ENCODE peak calls at places on chromosomes 1 and 21, in nine cellular contexts. One of them, this sample, is unnamed.

GRCh38 chr1:40703316-40703715 is 11.8 kb downstream of the NFYC start:
- DNase-seq in tibial nerve: no peak
- DNase-seq in hypothalamus: no peak
- DNase-seq in lower leg skin: no peak
- DNase-seq in naive B cell: no peak
- DNase-seq in T-helper 1 cell: no peak
- DNase-seq in H1: no peak
- DNase-seq in Daoy: peak
- DNase-seq in GM12865: no peak
- DNase-seq in this sample: no peak

GRCh38 chr1:63269571-63269970 is 52.8 kb upstream of the FOXD3 start:
- DNase-seq in tibial nerve: no peak
- DNase-seq in hypothalamus: no peak
- DNase-seq in lower leg skin: no peak
- DNase-seq in naive B cell: no peak
- DNase-seq in T-helper 1 cell: no peak
- DNase-seq in H1: no peak
- DNase-seq in Daoy: no peak
- DNase-seq in GM12865: no peak
- DNase-seq in this sample: no peak

GRCh38 chr1:119773711-119774241 is 5.1 kb upstream of the HMGCS2 start:
- DNase-seq in tibial nerve: no peak
- DNase-seq in hypothalamus: no peak
- DNase-seq in lower leg skin: no peak
- DNase-seq in naive B cell: no peak
- DNase-seq in T-helper 1 cell: no peak
- DNase-seq in H1: no peak
- DNase-seq in Daoy: peak
- DNase-seq in GM12865: no peak
- DNase-seq in this sample: no peak

GRCh38 chr1:206794294-206794908 is 22.1 kb upstream of the IL10 start:
- DNase-seq in tibial nerve: no peak
- DNase-seq in hypothalamus: no peak
- DNase-seq in lower leg skin: no peak
- DNase-seq in naive B cell: peak
- DNase-seq in T-helper 1 cell: no peak
- DNase-seq in H1: no peak
- DNase-seq in Daoy: no peak
- DNase-seq in GM12865: peak
- DNase-seq in this sample: no peak

GRCh38 chr1:101993703-101994102 is 3.0 kb downstream of the OLFM3 start:
- DNase-seq in tibial nerve: no peak
- DNase-seq in hypothalamus: no peak
- DNase-seq in lower leg skin: no peak
- DNase-seq in naive B cell: no peak
- DNase-seq in T-helper 1 cell: no peak
- DNase-seq in H1: no peak
- DNase-seq in Daoy: no peak
- DNase-seq in GM12865: no peak
- DNase-seq in this sample: no peak

GRCh38 chr1:63557365-63557987 is 34.2 kb downstream of the EFCAB7 start:
- DNase-seq in tibial nerve: no peak
- DNase-seq in hypothalamus: no peak
- DNase-seq in lower leg skin: no peak
- DNase-seq in naive B cell: no peak
- DNase-seq in T-helper 1 cell: no peak
- DNase-seq in H1: peak
- DNase-seq in Daoy: peak
- DNase-seq in GM12865: peak
- DNase-seq in this sample: no peak

GRCh38 chr1:229410692-229411433 is 23.0 kb downstream of the ACTA1 start:
- DNase-seq in tibial nerve: no peak
- DNase-seq in hypothalamus: peak
- DNase-seq in lower leg skin: no peak
- DNase-seq in naive B cell: no peak
- DNase-seq in T-helper 1 cell: no peak
- DNase-seq in H1: no peak
- DNase-seq in Daoy: peak
- DNase-seq in GM12865: no peak
- DNase-seq in this sample: no peak

GRCh38 chr1:234608026-234608719 is 1.8 kb downstream of the IRF2BP2 start:
- DNase-seq in tibial nerve: peak
- DNase-seq in hypothalamus: peak
- DNase-seq in lower leg skin: peak
- DNase-seq in naive B cell: peak
- DNase-seq in T-helper 1 cell: peak
- DNase-seq in H1: peak
- DNase-seq in Daoy: peak
- DNase-seq in GM12865: peak
- DNase-seq in this sample: peak

GRCh38 chr1:26856604-26857469 is 6.1 kb upstream of the SFN start:
- DNase-seq in tibial nerve: no peak
- DNase-seq in hypothalamus: no peak
- DNase-seq in lower leg skin: no peak
- DNase-seq in naive B cell: no peak
- DNase-seq in T-helper 1 cell: no peak
- DNase-seq in H1: no peak
- DNase-seq in Daoy: no peak
- DNase-seq in GM12865: no peak
- DNase-seq in this sample: no peak

GRCh38 chr1:74693473-74693872 is 19.9 kb upstream of the ERICH3 start:
- DNase-seq in tibial nerve: no peak
- DNase-seq in hypothalamus: no peak
- DNase-seq in lower leg skin: no peak
- DNase-seq in naive B cell: no peak
- DNase-seq in T-helper 1 cell: no peak
- DNase-seq in H1: no peak
- DNase-seq in Daoy: peak
- DNase-seq in GM12865: no peak
- DNase-seq in this sample: no peak

GRCh38 chr1:6329851-6330250 is 63.7 kb downstream of the ACOT7 start:
- DNase-seq in tibial nerve: no peak
- DNase-seq in hypothalamus: no peak
- DNase-seq in lower leg skin: no peak
- DNase-seq in naive B cell: no peak
- DNase-seq in T-helper 1 cell: no peak
- DNase-seq in H1: no peak
- DNase-seq in Daoy: no peak
- DNase-seq in GM12865: no peak
- DNase-seq in this sample: no peak

GRCh38 chr1:41898191-41898713 is 20.5 kb downstream of the HIVEP3 start:
- DNase-seq in tibial nerve: no peak
- DNase-seq in hypothalamus: no peak
- DNase-seq in lower leg skin: no peak
- DNase-seq in naive B cell: no peak
- DNase-seq in T-helper 1 cell: peak
- DNase-seq in H1: no peak
- DNase-seq in Daoy: peak
- DNase-seq in GM12865: peak
- DNase-seq in this sample: no peak

GRCh38 chr1:39378377-39378776 is 113.1 kb upstream of the BMP8A start:
- DNase-seq in tibial nerve: no peak
- DNase-seq in hypothalamus: no peak
- DNase-seq in lower leg skin: no peak
- DNase-seq in naive B cell: no peak
- DNase-seq in T-helper 1 cell: no peak
- DNase-seq in H1: no peak
- DNase-seq in Daoy: peak
- DNase-seq in GM12865: peak
- DNase-seq in this sample: no peak

GRCh38 chr1:165525708-165526107 is 18.1 kb upstream of the LRRC52 start:
- DNase-seq in tibial nerve: no peak
- DNase-seq in hypothalamus: no peak
- DNase-seq in lower leg skin: no peak
- DNase-seq in naive B cell: no peak
- DNase-seq in T-helper 1 cell: no peak
- DNase-seq in H1: no peak
- DNase-seq in Daoy: no peak
- DNase-seq in GM12865: no peak
- DNase-seq in this sample: no peak

GRCh38 chr1:87644500-87645245 is 316.0 kb downstream of the LMO4 start:
- DNase-seq in tibial nerve: no peak
- DNase-seq in hypothalamus: no peak
- DNase-seq in lower leg skin: no peak
- DNase-seq in naive B cell: no peak
- DNase-seq in T-helper 1 cell: no peak
- DNase-seq in H1: no peak
- DNase-seq in Daoy: peak
- DNase-seq in GM12865: no peak
- DNase-seq in this sample: no peak

GRCh38 chr21:34938079-34938764 is 110.9 kb downstream of the RUNX1 start:
- DNase-seq in tibial nerve: no peak
- DNase-seq in hypothalamus: no peak
- DNase-seq in lower leg skin: no peak
- DNase-seq in naive B cell: no peak
- DNase-seq in T-helper 1 cell: no peak
- DNase-seq in H1: no peak
- DNase-seq in Daoy: peak
- DNase-seq in GM12865: no peak
- DNase-seq in this sample: no peak

GRCh38 chr1:162666006-162666645 is 33.9 kb downstream of the DDR2 start:
- DNase-seq in tibial nerve: no peak
- DNase-seq in hypothalamus: no peak
- DNase-seq in lower leg skin: no peak
- DNase-seq in naive B cell: no peak
- DNase-seq in T-helper 1 cell: no peak
- DNase-seq in H1: no peak
- DNase-seq in Daoy: no peak
- DNase-seq in GM12865: no peak
- DNase-seq in this sample: no peak

GRCh38 chr1:203271962-203272632 is 33.2 kb upstream of the BTG2 start:
- DNase-seq in tibial nerve: no peak
- DNase-seq in hypothalamus: no peak
- DNase-seq in lower leg skin: peak
- DNase-seq in naive B cell: no peak
- DNase-seq in T-helper 1 cell: no peak
- DNase-seq in H1: no peak
- DNase-seq in Daoy: no peak
- DNase-seq in GM12865: no peak
- DNase-seq in this sample: peak

GRCh38 chr1:19688041-19688842 is 23.6 kb downstream of the HTR6 start:
- DNase-seq in tibial nerve: no peak
- DNase-seq in hypothalamus: no peak
- DNase-seq in lower leg skin: no peak
- DNase-seq in naive B cell: no peak
- DNase-seq in T-helper 1 cell: peak
- DNase-seq in H1: no peak
- DNase-seq in Daoy: no peak
- DNase-seq in GM12865: no peak
- DNase-seq in this sample: no peak

GRCh38 chr1:215114154-215114933 is 31.8 kb downstream of the KCNK2 start:
- DNase-seq in tibial nerve: no peak
- DNase-seq in hypothalamus: no peak
- DNase-seq in lower leg skin: no peak
- DNase-seq in naive B cell: no peak
- DNase-seq in T-helper 1 cell: no peak
- DNase-seq in H1: no peak
- DNase-seq in Daoy: peak
- DNase-seq in GM12865: no peak
- DNase-seq in this sample: no peak

GRCh38 chr1:173861731-173862145 is 6.1 kb downstream of the GAS5 start:
- DNase-seq in tibial nerve: no peak
- DNase-seq in hypothalamus: no peak
- DNase-seq in lower leg skin: no peak
- DNase-seq in naive B cell: no peak
- DNase-seq in T-helper 1 cell: no peak
- DNase-seq in H1: peak
- DNase-seq in Daoy: peak
- DNase-seq in GM12865: peak
- DNase-seq in this sample: no peak

GRCh38 chr1:2840036-2840809 is 38.7 kb upstream of the TTC34 start:
- DNase-seq in tibial nerve: no peak
- DNase-seq in hypothalamus: no peak
- DNase-seq in lower leg skin: no peak
- DNase-seq in naive B cell: peak
- DNase-seq in T-helper 1 cell: peak
- DNase-seq in H1: no peak
- DNase-seq in Daoy: peak
- DNase-seq in GM12865: peak
- DNase-seq in this sample: no peak

GRCh38 chr1:225746361-225747179 is 31.1 kb upstream of the SRP9 start:
- DNase-seq in tibial nerve: no peak
- DNase-seq in hypothalamus: peak
- DNase-seq in lower leg skin: peak
- DNase-seq in naive B cell: no peak
- DNase-seq in T-helper 1 cell: no peak
- DNase-seq in H1: peak
- DNase-seq in Daoy: peak
- DNase-seq in GM12865: no peak
- DNase-seq in this sample: no peak

GRCh38 chr1:39087109-39087834 is 61.1 kb downstream of the NDUFS5 start:
- DNase-seq in tibial nerve: no peak
- DNase-seq in hypothalamus: no peak
- DNase-seq in lower leg skin: no peak
- DNase-seq in naive B cell: no peak
- DNase-seq in T-helper 1 cell: no peak
- DNase-seq in H1: no peak
- DNase-seq in Daoy: no peak
- DNase-seq in GM12865: peak
- DNase-seq in this sample: no peak

GRCh38 chr1:180080439-180080838 is 74.2 kb upstream of the QSOX1 start:
- DNase-seq in tibial nerve: no peak
- DNase-seq in hypothalamus: no peak
- DNase-seq in lower leg skin: no peak
- DNase-seq in naive B cell: no peak
- DNase-seq in T-helper 1 cell: no peak
- DNase-seq in H1: no peak
- DNase-seq in Daoy: no peak
- DNase-seq in GM12865: no peak
- DNase-seq in this sample: no peak

GRCh38 chr1:154410185-154410827 is 5.2 kb downstream of the IL6R start:
- DNase-seq in tibial nerve: no peak
- DNase-seq in hypothalamus: no peak
- DNase-seq in lower leg skin: no peak
- DNase-seq in naive B cell: no peak
- DNase-seq in T-helper 1 cell: no peak
- DNase-seq in H1: no peak
- DNase-seq in Daoy: no peak
- DNase-seq in GM12865: no peak
- DNase-seq in this sample: no peak

GRCh38 chr21:14739590-14739989 is 193.5 kb upstream of the SAMSN1 start:
- DNase-seq in tibial nerve: no peak
- DNase-seq in hypothalamus: no peak
- DNase-seq in lower leg skin: no peak
- DNase-seq in naive B cell: no peak
- DNase-seq in T-helper 1 cell: no peak
- DNase-seq in H1: no peak
- DNase-seq in Daoy: no peak
- DNase-seq in GM12865: peak
- DNase-seq in this sample: no peak

GRCh38 chr1:168090395-168090794 is 46.3 kb downstream of the GPR161 start:
- DNase-seq in tibial nerve: no peak
- DNase-seq in hypothalamus: no peak
- DNase-seq in lower leg skin: peak
- DNase-seq in naive B cell: no peak
- DNase-seq in T-helper 1 cell: no peak
- DNase-seq in H1: no peak
- DNase-seq in Daoy: no peak
- DNase-seq in GM12865: no peak
- DNase-seq in this sample: no peak

GRCh38 chr1:153627797-153628626 is at the start of gene S100A1:
- DNase-seq in tibial nerve: no peak
- DNase-seq in hypothalamus: peak
- DNase-seq in lower leg skin: peak
- DNase-seq in naive B cell: no peak
- DNase-seq in T-helper 1 cell: no peak
- DNase-seq in H1: no peak
- DNase-seq in Daoy: no peak
- DNase-seq in GM12865: no peak
- DNase-seq in this sample: no peak

GRCh38 chr21:34498623-34499022 is 13.4 kb downstream of the KCNE1 start:
- DNase-seq in tibial nerve: no peak
- DNase-seq in hypothalamus: no peak
- DNase-seq in lower leg skin: no peak
- DNase-seq in naive B cell: no peak
- DNase-seq in T-helper 1 cell: no peak
- DNase-seq in H1: no peak
- DNase-seq in Daoy: no peak
- DNase-seq in GM12865: no peak
- DNase-seq in this sample: no peak

GRCh38 chr1:29895201-29895600 is 658.9 kb downstream of the PTPRU start:
- DNase-seq in tibial nerve: no peak
- DNase-seq in hypothalamus: no peak
- DNase-seq in lower leg skin: peak
- DNase-seq in naive B cell: no peak
- DNase-seq in T-helper 1 cell: no peak
- DNase-seq in H1: no peak
- DNase-seq in Daoy: no peak
- DNase-seq in GM12865: no peak
- DNase-seq in this sample: no peak

This sample was measured in vagina.